ENCODE peak calls at places on chromosomes 3 and 15, in four cellular contexts. One of them, this sample, is unnamed.

GRCh38 chr15:66846811-66847210 is 144.8 kb downstream of the SMAD6 start:
- DNase-seq in HepG2: no peak
- DNase-seq in GM12878: no peak
- DNase-seq in H1: no peak
- DNase-seq in this sample: no peak

GRCh38 chr15:56537881-56538280 is 72.9 kb upstream of the MNS1 start:
- DNase-seq in HepG2: no peak
- DNase-seq in GM12878: no peak
- DNase-seq in H1: no peak
- DNase-seq in this sample: no peak

GRCh38 chr15:63836579-63836978 is 2.8 kb upstream of the HERC1 start:
- DNase-seq in HepG2: no peak
- DNase-seq in GM12878: no peak
- DNase-seq in H1: no peak
- DNase-seq in this sample: no peak

GRCh38 chr3:46677096-46677702 is 16.3 kb downstream of the ALS2CL start:
- DNase-seq in HepG2: no peak
- DNase-seq in GM12878: no peak
- DNase-seq in H1: no peak
- DNase-seq in this sample: no peak

GRCh38 chr3:123421353-123422174 is 27.3 kb downstream of the ADCY5 start:
- DNase-seq in HepG2: no peak
- DNase-seq in GM12878: no peak
- DNase-seq in H1: no peak
- DNase-seq in this sample: no peak

GRCh38 chr15:75431250-75431649 is 20.2 kb downstream of the SIN3A start:
- DNase-seq in HepG2: no peak
- DNase-seq in GM12878: no peak
- DNase-seq in H1: no peak
- DNase-seq in this sample: no peak

GRCh38 chr3:197749601-197750395 is at the start of gene FYTTD1:
- DNase-seq in HepG2: peak; percentile 50
- DNase-seq in GM12878: no peak
- DNase-seq in H1: peak; percentile 80
- DNase-seq in this sample: no peak

GRCh38 chr3:61172684-61173083 is 78.6 kb downstream of the FHIT start:
- DNase-seq in HepG2: peak; percentile 6
- DNase-seq in GM12878: no peak
- DNase-seq in H1: peak; percentile 57
- DNase-seq in this sample: peak; percentile 43

GRCh38 chr3:66499881-66500574 is 794 bp downstream of the LRIG1 start:
- DNase-seq in HepG2: no peak
- DNase-seq in GM12878: no peak
- DNase-seq in H1: peak; percentile 62
- DNase-seq in this sample: no peak

GRCh38 chr3:12961007-12961725 is 112.1 kb downstream of the IQSEC1 start:
- DNase-seq in HepG2: no peak
- DNase-seq in GM12878: no peak
- DNase-seq in H1: no peak
- DNase-seq in this sample: no peak

GRCh38 chr15:64807051-64807749 is 18.2 kb downstream of the PIF1 start:
- DNase-seq in HepG2: no peak
- DNase-seq in GM12878: no peak
- DNase-seq in H1: peak; percentile 75
- DNase-seq in this sample: peak; percentile 58

GRCh38 chr3:128343287-128344045 is 123.2 kb downstream of the DNAJB8 start:
- DNase-seq in HepG2: peak; percentile 90
- DNase-seq in GM12878: no peak
- DNase-seq in H1: no peak
- DNase-seq in this sample: peak; percentile 48

GRCh38 chr3:156161172-156161571 is 40.8 kb downstream of the KCNAB1 start:
- DNase-seq in HepG2: no peak
- DNase-seq in GM12878: no peak
- DNase-seq in H1: no peak
- DNase-seq in this sample: no peak

GRCh38 chr3:34132069-34132677 is 333.7 kb downstream of the PDCD6IP start:
- DNase-seq in HepG2: no peak
- DNase-seq in GM12878: no peak
- DNase-seq in H1: no peak
- DNase-seq in this sample: no peak

GRCh38 chr3:5016218-5017161 is 37.3 kb downstream of the BHLHE40 start:
- DNase-seq in HepG2: peak; percentile 86
- DNase-seq in GM12878: no peak
- DNase-seq in H1: no peak
- DNase-seq in this sample: no peak

GRCh38 chr3:158768881-158769518 is 32.9 kb upstream of the MFSD1 start:
- DNase-seq in HepG2: peak; percentile 90
- DNase-seq in GM12878: no peak
- DNase-seq in H1: no peak
- DNase-seq in this sample: no peak

GRCh38 chr3:64837126-64837738 is 149.4 kb upstream of the ADAMTS9 start:
- DNase-seq in HepG2: no peak
- DNase-seq in GM12878: no peak
- DNase-seq in H1: no peak
- DNase-seq in this sample: no peak

GRCh38 chr3:45010718-45011355 is 15.3 kb upstream of the CLEC3B start:
- DNase-seq in HepG2: no peak
- DNase-seq in GM12878: no peak
- DNase-seq in H1: no peak
- DNase-seq in this sample: no peak

GRCh38 chr3:45026038-45026437 is at the start of gene CLEC3B:
- DNase-seq in HepG2: no peak
- DNase-seq in GM12878: no peak
- DNase-seq in H1: no peak
- DNase-seq in this sample: no peak

GRCh38 chr3:16176391-16177030 is 2.0 kb downstream of the GALNT15 start:
- DNase-seq in HepG2: no peak
- DNase-seq in GM12878: no peak
- DNase-seq in H1: no peak
- DNase-seq in this sample: no peak

GRCh38 chr3:100269410-100270217 is 8.8 kb downstream of the TBC1D23 start:
- DNase-seq in HepG2: no peak
- DNase-seq in GM12878: no peak
- DNase-seq in H1: no peak
- DNase-seq in this sample: no peak

GRCh38 chr3:94887056-94887455 is 824.2 kb downstream of the NSUN3 start:
- DNase-seq in HepG2: no peak
- DNase-seq in GM12878: no peak
- DNase-seq in H1: no peak
- DNase-seq in this sample: no peak

GRCh38 chr15:99589801-99590200 is 24.0 kb downstream of the MEF2A start:
- DNase-seq in HepG2: no peak
- DNase-seq in GM12878: no peak
- DNase-seq in H1: no peak
- DNase-seq in this sample: no peak

GRCh38 chr3:27990837-27991236 is 250.6 kb upstream of the CMC1 start:
- DNase-seq in HepG2: no peak
- DNase-seq in GM12878: no peak
- DNase-seq in H1: no peak
- DNase-seq in this sample: no peak
- TF ChIP-seq SUZ12 in HepG2: no peak
- TF ChIP-seq SUZ12 in GM12878: no peak
- TF ChIP-seq SUZ12 in H1: no peak
- TF ChIP-seq SUZ12 in this sample: no peak

GRCh38 chr15:81265256-81265943 is 58.5 kb downstream of the STARD5 start:
- DNase-seq in HepG2: no peak
- DNase-seq in GM12878: no peak
- DNase-seq in H1: no peak
- DNase-seq in this sample: no peak
- H3K4me3 ChIP-seq in HepG2: no peak overlapping the region
- H3K4me3 ChIP-seq in GM12878: peak overlapping the region; percentile 11
- H3K4me3 ChIP-seq in H1: no peak overlapping the region
- H3K4me3 ChIP-seq in this sample: no peak overlapping the region

DNA sequence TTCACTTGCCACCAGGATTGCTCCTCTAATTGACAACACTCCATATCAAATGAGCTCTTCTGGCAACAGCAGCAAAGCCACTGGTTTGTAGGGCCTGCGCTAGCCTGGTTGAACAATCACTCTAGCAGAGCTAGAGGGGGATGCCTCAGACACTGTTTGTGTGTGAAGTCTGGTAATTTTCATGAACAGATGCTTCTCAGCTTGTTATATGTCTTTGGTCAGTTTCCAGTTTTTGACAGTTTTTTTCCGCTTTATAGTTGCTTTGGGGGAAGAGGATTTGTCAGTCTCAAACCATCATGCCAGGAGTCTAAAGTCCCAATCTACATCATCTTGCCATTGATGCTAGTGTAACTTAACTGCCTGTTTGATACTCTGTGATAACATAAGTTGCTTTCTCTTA is 136.0 kb downstream of the HCN4 start:
- DNase-seq in HepG2: no peak
- DNase-seq in GM12878: no peak
- DNase-seq in H1: no peak
- DNase-seq in this sample: no peak
- TF ChIP-seq SUZ12 in HepG2: no peak
- TF ChIP-seq SUZ12 in GM12878: no peak
- TF ChIP-seq SUZ12 in H1: no peak
- TF ChIP-seq SUZ12 in this sample: no peak

DNA sequence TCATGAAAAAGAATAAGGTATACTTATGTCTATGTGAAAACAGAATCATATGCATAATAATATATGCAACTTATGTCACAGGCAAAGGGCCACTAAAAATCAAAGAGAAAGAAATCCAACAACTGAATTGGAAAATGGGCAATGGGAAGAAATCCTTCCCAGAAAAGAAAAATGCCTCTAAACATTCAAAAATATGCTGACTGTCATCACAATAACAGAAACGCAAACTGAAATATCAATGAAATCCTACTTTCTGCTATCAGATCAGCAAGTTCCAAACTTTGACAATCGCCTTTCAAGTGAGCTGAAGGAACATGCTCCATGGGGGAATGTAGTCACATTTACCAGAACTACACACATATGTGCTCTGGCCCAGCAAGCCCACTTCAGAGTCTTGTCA is 99.4 kb upstream of the KLF13 start:
- DNase-seq in HepG2: no peak
- DNase-seq in GM12878: no peak
- DNase-seq in H1: no peak
- DNase-seq in this sample: no peak
- H3K4me3 ChIP-seq in HepG2: no peak overlapping the region
- H3K4me3 ChIP-seq in GM12878: peak overlapping the region; percentile 86
- H3K4me3 ChIP-seq in H1: no peak overlapping the region
- H3K4me3 ChIP-seq in this sample: no peak overlapping the region

GRCh38 chr3:9778518-9779129 is 8.9 kb upstream of the CAMK1 start:
- DNase-seq in HepG2: no peak
- DNase-seq in GM12878: no peak
- DNase-seq in H1: no peak
- DNase-seq in this sample: no peak
- TF ChIP-seq SUZ12 in HepG2: no peak
- TF ChIP-seq SUZ12 in GM12878: no peak
- TF ChIP-seq SUZ12 in H1: no peak
- TF ChIP-seq SUZ12 in this sample: no peak